ENCODE peak calls at places on chromosomes 12 and 14, in seven cellular contexts. Z is lung, A is NCI-H526 treated with DMSO at 0.1 percent for 48 hours, M is brain pericyte, C is HFF-Myc, H is progenitor cell of endocrine pancreas, L is HL-60. I is an unnamed sample.

GRCh38 chr14:99892406-99892805 is 99.2 kb downstream of the EML1 start:
- DNase-seq in Z (no peak), A (no peak), M (no peak), C (no peak), H (no peak), L (no peak), I (no peak)

GRCh38 chr12:23888396-23889068 is 60.9 kb downstream of the SOX5 start:
- DNase-seq in Z (no peak), A (no peak), M (no peak), C (no peak), H (no peak), L (no peak), I (no peak)

GRCh38 chr14:90580381-90581335 is 183.8 kb downstream of the CALM1 start:
- DNase-seq in Z (no peak), A (no peak), M (peak), C (peak), H (no peak), L (no peak), I (no peak)

GRCh38 chr14:33323979-33324378 is 385.3 kb downstream of the NPAS3 start:
- DNase-seq in Z (no peak), A (no peak), M (no peak), C (no peak), H (no peak), L (no peak), I (no peak)

GRCh38 chr12:116547955-116548471 is 11.2 kb upstream of the MAP1LC3B2 start:
- DNase-seq in Z (no peak), A (no peak), M (no peak), C (no peak), H (no peak), L (peak), I (no peak)

GRCh38 chr14:51356381-51356780 is 116.3 kb downstream of the TMX1 start:
- DNase-seq in Z (no peak), A (no peak), M (no peak), C (no peak), H (no peak), L (no peak), I (no peak)

GRCh38 chr12:68306564-68306963 is 25.6 kb downstream of the MDM1 start:
- DNase-seq in Z (no peak), A (no peak), M (no peak), C (no peak), H (no peak), L (no peak), I (no peak)

GRCh38 chr12:43069768-43070221 is 480.2 kb upstream of the PRICKLE1 start:
- DNase-seq in Z (no peak), A (no peak), M (no peak), C (no peak), H (no peak), L (no peak), I (no peak)

GRCh38 chr14:68239988-68240387 is 420.4 kb downstream of the RAD51B start:
- DNase-seq in Z (no peak), A (no peak), M (no peak), C (no peak), H (no peak), L (no peak), I (no peak)

GRCh38 chr12:94553130-94553519 is 93.5 kb upstream of the CEP83 start:
- DNase-seq in Z (no peak), A (no peak), M (no peak), C (no peak), H (no peak), L (no peak), I (no peak)

GRCh38 chr12:123602651-123603195 is 824 bp downstream of the DDX55 start:
- DNase-seq in Z (no peak), A (no peak), M (no peak), C (no peak), H (no peak), L (peak), I (peak)

GRCh38 chr12:129696405-129696804 is 207.4 kb downstream of the TMEM132D start:
- DNase-seq in Z (no peak), A (no peak), M (no peak), C (no peak), H (no peak), L (no peak), I (no peak)

GRCh38 chr12:57111046-57111698 is at the start of gene STAT6:
- DNase-seq in Z (peak), A (peak), M (peak), C (no peak), H (no peak), L (peak), I (no peak)

GRCh38 chr12:49825360-49825970 is 2.7 kb downstream of the NCKAP5L start:
- DNase-seq in Z (no peak), A (no peak), M (no peak), C (no peak), H (no peak), L (peak), I (no peak)

GRCh38 chr14:100278702-100279101 is 27.5 kb downstream of the SLC25A29 start:
- DNase-seq in Z (peak), A (no peak), M (no peak), C (peak), H (no peak), L (peak), I (no peak)

GRCh38 chr12:20377750-20378149 is 9.4 kb downstream of the PDE3A start:
- DNase-seq in Z (no peak), A (no peak), M (no peak), C (no peak), H (no peak), L (no peak), I (no peak)

GRCh38 chr12:121812921-121813896 is 9.4 kb downstream of the SETD1B start:
- DNase-seq in Z (no peak), A (no peak), M (no peak), C (no peak), H (no peak), L (peak), I (no peak)

GRCh38 chr12:31959701-31960391 is 631 bp downstream of the RESF1 start:
- DNase-seq in Z (peak), A (peak), M (peak), C (no peak), H (no peak), L (peak), I (peak)

GRCh38 chr12:31797230-31797872 is 68.5 kb upstream of the AMN1 start:
- DNase-seq in Z (no peak), A (no peak), M (no peak), C (no peak), H (no peak), L (no peak), I (no peak)

GRCh38 chr12:108277613-108278012 is 61.5 kb downstream of the CMKLR1 start:
- DNase-seq in Z (no peak), A (no peak), M (no peak), C (no peak), H (no peak), L (no peak), I (no peak)

GRCh38 chr12:68368332-68368731 is 36.2 kb upstream of the MDM1 start:
- DNase-seq in Z (no peak), A (no peak), M (no peak), C (no peak), H (no peak), L (peak), I (no peak)

I was measured in Caco-2.